ENCODE peak calls at places on chromosomes 2 and 18, in six cellular contexts. Q is IMR-90, I is neuronal stem cell, E is mesenchymal stem cell, W is trophoblast cell, C is H1. J is an unnamed sample.

GRCh38 chr2:241933175-241933911 is 63.8 kb downstream of the RTP5 start:
- DNase-seq in W (peak; percentile 95), C (no peak), I (no peak), Q (no peak), E (peak; percentile 59), J (no peak)

GRCh38 chr2:163119964-163120363 is 281.4 kb upstream of the KCNH7 start:
- DNase-seq in W (peak; percentile 15), E (no peak), Q (no peak), I (no peak), C (no peak), J (peak; percentile 60)

GRCh38 chr18:41624461-41624860 is 330.6 kb upstream of the PIK3C3 start:
- DNase-seq in W (no peak), E (peak; percentile 46), Q (no peak), I (no peak), C (no peak), J (peak; percentile 25)

GRCh38 chr2:190044866-190045265 is 17.7 kb downstream of the MSTN start:
- DNase-seq in C (no peak), Q (no peak), I (no peak), W (no peak), E (no peak), J (no peak)

GRCh38 chr2:143284087-143284675 is 155.0 kb downstream of the ARHGAP15 start:
- DNase-seq in Q (peak; percentile 50), C (no peak), E (peak; percentile 48), I (peak; percentile 20), W (peak; percentile 65), J (peak; percentile 55)

GRCh38 chr2:46385786-46386577 is 88.8 kb downstream of the EPAS1 start:
- DNase-seq in W (peak; percentile 79), C (no peak), I (no peak), E (no peak), Q (peak; percentile 40), J (no peak)

GRCh38 chr2:160334028-160334729 is 134.1 kb upstream of the ITGB6 start:
- DNase-seq in W (peak; percentile 94), C (no peak), E (peak; percentile 67), Q (peak; percentile 71), I (no peak), J (no peak)

GRCh38 chr2:81481242-81481993 is 1176.9 kb upstream of the LRRTM1 start:
- DNase-seq in I (no peak), C (no peak), W (peak; percentile 25), E (no peak), Q (no peak), J (no peak)

GRCh38 chr2:134926231-134926931 is 7.8 kb downstream of the CCNT2 start:
- DNase-seq in E (peak; percentile 79), Q (peak; percentile 20), C (no peak), I (no peak), W (peak; percentile 5), J (peak; percentile 28)

GRCh38 chr18:67081866-67082265 is 434.7 kb downstream of the DSEL start:
- DNase-seq in C (no peak), I (no peak), E (no peak), Q (no peak), W (no peak), J (peak; percentile 61)

GRCh38 chr2:238521870-238522269 is 95.1 kb downstream of the ASB1 start:
- DNase-seq in I (no peak), W (no peak), E (no peak), C (no peak), Q (no peak), J (no peak)

GRCh38 chr2:233312874-233313273 is 5.3 kb downstream of the SAG start:
- DNase-seq in E (no peak), I (no peak), Q (no peak), W (no peak), C (no peak), J (no peak)

GRCh38 chr2:121294881-121295840 is 10.2 kb upstream of the TFCP2L1 start:
- DNase-seq in I (no peak), W (no peak), E (no peak), C (no peak), Q (no peak), J (no peak)

GRCh38 chr2:72917138-72917874 is at the start of gene EMX1:
- DNase-seq in W (peak; percentile 74), Q (no peak), I (peak; percentile 83), E (peak; percentile 26), C (no peak), J (peak; percentile 93)

GRCh38 chr2:72917875-72918660 is 749 bp downstream of the EMX1 start:
- DNase-seq in Q (no peak), E (no peak), W (peak; percentile 26), C (no peak), I (no peak), J (peak; percentile 41)

GRCh38 chr2:72915907-72916742 is 1.2 kb upstream of the EMX1 start:
- DNase-seq in C (no peak), E (peak; percentile 42), I (peak; percentile 87), Q (no peak), W (peak; percentile 69), J (peak; percentile 82)

GRCh38 chr2:72915076-72915906 is 2.0 kb upstream of the EMX1 start:
- DNase-seq in E (no peak), W (peak; percentile 40), I (no peak), Q (no peak), C (no peak), J (peak; percentile 30)

DNA sequence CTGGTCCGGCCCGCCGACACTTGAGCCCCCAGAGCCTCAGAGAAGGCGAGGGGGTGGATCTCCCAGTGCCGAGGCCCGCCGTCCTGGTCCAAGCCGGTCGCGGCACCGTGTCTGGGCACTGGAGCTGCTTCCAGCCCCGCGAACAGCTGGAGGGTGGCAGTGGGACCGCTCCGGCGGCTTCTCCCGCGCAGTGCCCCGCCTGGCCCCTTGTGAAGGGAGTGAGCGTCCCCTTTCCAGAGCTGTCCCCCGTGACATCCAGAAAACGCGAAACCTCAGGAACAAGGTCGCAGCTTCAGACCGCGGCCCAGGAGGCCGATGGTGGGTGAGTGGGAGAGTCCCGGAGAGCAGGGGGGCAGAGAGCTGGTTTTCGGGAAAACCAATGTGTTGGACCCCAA is 579 bp upstream of the EMX1 start:
- DNase-seq in C (no peak), I (no peak), E (no peak), Q (no peak), W (no peak), J (no peak)
- H3K4me3 ChIP-seq in C (peak overlapping the region; percentile 62), I (no peak overlapping the region), E (peak overlapping the region; percentile 24), Q (no peak overlapping the region), W (no peak overlapping the region), J (peak overlapping the region; percentile 1)

DNA sequence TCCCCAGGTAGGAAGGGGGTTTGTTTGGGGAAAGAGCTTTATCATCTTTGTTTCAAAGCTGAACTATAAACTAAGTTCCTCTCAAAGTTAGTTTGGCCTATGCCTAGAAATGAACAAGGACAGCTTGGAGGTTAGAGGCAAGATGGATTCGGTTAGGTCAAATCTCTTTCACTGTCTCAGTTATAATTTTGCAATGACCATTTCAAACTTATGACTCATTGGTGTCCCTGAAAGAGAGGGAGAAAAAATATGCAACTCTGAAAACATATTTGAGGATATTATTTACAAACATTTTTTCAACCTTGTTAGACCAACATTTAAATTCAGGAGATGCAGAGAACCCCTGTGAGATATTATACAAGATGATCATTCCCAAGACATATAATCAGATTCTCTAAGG is 95.7 kb downstream of the EFEMP1 start:
- DNase-seq in C (no peak), E (peak; percentile 24), W (peak; percentile 81), Q (peak; percentile 11), I (no peak), J (no peak)
- H2BK5ac ChIP-seq in C (no peak overlapping the region), E (no peak overlapping the region), W (no peak overlapping the region), Q (no peak overlapping the region), I (no peak overlapping the region), J (no peak overlapping the region)

GRCh38 chr2:53863538-53864227 is 3.9 kb upstream of the GPR75 start:
- DNase-seq in W (no peak), C (no peak), Q (no peak), I (no peak), E (no peak), J (no peak)
- H3K4me1 ChIP-seq in W (peaks cover 12% of the 10 kb centered on the region), C (no peaks in the 10 kb centered on the region), Q (no peaks in the 10 kb centered on the region), I (no peaks in the 10 kb centered on the region), E (no peaks in the 10 kb centered on the region), J (no peaks in the 10 kb centered on the region)

DNA sequence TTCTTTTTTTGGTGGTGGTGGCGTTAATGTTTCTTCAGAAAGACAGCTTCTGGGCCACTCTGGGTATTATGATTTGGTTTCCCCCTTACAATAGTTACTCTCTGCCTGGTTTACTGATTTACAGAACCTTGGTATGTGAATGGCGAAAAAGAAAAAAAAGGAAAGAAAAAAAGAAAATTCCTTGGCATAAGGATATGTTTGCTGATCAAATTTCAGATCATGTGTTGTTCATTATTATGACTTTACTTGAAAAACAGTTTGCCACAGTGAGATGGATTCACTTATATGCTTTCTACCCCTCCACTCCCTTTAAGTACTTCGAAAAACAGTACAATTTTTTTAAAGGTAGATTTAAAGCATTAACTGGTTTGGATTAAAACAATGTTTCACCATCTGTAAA is 21.0 kb downstream of the BCL11A start:
- DNase-seq in W (no peak), Q (no peak), E (no peak), I (no peak), C (no peak), J (no peak)
- H3K4me3 ChIP-seq in W (no peak overlapping the region), Q (no peak overlapping the region), E (no peak overlapping the region), I (no peak overlapping the region), C (no peak overlapping the region), J (no peak overlapping the region)

J was measured in mesendoderm.